ENCODE peak calls at places on chromosomes 1 and 21, in nine cellular contexts. G is stomach, M is right lobe of liver, N is pancreas, T is neural progenitor cell, R is heart left ventricle, Z is psoas muscle, E is prostate gland, S is H1. F is an unnamed sample. For H3K4me1 and H3K36me3, the result is how much of the 10 kb centered on the place peaks cover.

GRCh38 chr1:203325004-203325417 is 19.7 kb downstream of the BTG2 start:
- DNase-seq in G (no peak), M (no peak), N (no peak), T (peak), R (no peak), Z (no peak), E (no peak), S (peak), F (peak)

GRCh38 chr1:109181085-109181806 is 32.5 kb upstream of the SARS1 start:
- DNase-seq in G (no peak), M (peak), N (peak), T (no peak), R (no peak), Z (no peak), E (peak), S (no peak), F (no peak)

GRCh38 chr21:43916691-43917514 is 51.9 kb downstream of the AGPAT3 start:
- DNase-seq in G (no peak), M (no peak), N (no peak), T (no peak), R (peak), Z (no peak), E (no peak), S (peak), F (peak)

GRCh38 chr1:236524142-236524891 is 535 bp downstream of the LGALS8 start:
- DNase-seq in G (peak), M (peak), N (peak), T (peak), R (peak), Z (no peak), E (peak), S (peak), F (peak)

GRCh38 chr21:31887596-31887920 is 14.7 kb downstream of the HUNK start:
- DNase-seq in G (no peak), M (no peak), N (no peak), T (no peak), R (no peak), Z (peak), E (no peak), S (no peak), F (no peak)

GRCh38 chr1:170790651-170791071 is 126.7 kb downstream of the PRRX1 start:
- DNase-seq in G (no peak), M (no peak), N (no peak), T (no peak), R (no peak), Z (no peak), E (no peak), S (no peak), F (no peak)

GRCh38 chr1:15617874-15618684 is 821 bp downstream of the DDI2 start:
- DNase-seq in G (no peak), M (no peak), N (no peak), T (no peak), R (peak), Z (no peak), E (peak), S (peak), F (peak)

GRCh38 chr1:238892612-238893011 is 493.8 kb upstream of the CHRM3 start:
- DNase-seq in G (no peak), M (no peak), N (no peak), T (no peak), R (no peak), Z (no peak), E (no peak), S (no peak), F (no peak)

GRCh38 chr1:52352690-52353089 is 13.3 kb downstream of the CC2D1B start:
- DNase-seq in G (no peak), M (no peak), N (no peak), T (no peak), R (no peak), Z (no peak), E (no peak), S (no peak), F (no peak)

GRCh38 chr1:44926311-44926781 is 60.0 kb downstream of the EIF2B3 start:
- DNase-seq in G (no peak), M (no peak), N (no peak), T (no peak), R (no peak), Z (no peak), E (no peak), S (no peak), F (no peak)

DNA sequence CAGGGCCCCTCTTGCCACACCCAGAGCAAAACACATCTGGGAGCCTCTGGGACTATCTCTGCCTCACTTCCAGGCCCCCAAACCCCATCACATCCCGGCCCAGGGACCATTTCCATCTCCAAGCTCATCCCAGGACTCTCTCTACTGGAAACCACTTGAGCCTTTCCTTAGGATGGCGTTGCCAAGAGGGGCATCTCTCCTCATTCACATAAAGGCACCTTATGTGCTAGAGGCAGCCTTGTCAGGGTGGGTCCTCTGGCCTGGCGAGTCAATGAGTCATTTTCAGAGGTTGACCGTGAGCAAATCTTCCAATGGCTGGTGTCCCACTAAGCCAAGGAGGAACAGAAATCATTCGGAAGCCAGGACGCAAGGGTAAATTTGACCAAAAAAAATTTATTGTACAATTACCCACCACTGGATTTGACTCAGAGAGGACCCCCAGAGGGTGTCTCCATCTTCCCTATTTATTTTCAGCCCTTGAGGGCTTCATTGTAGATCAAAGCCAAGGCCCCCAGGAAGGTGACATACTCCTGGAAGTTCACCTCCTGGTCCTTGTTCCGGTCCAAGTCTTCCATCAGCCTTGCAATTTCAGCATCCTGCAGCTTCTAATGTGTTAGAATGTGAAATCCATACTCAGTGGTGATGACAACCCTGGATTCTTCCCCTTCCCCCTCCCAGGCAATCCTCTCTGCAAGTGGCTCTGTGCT is 1.4 kb downstream of the S100A6 start:
- DNase-seq in G (no peak), M (no peak), N (no peak), T (no peak), R (no peak), Z (no peak), E (no peak), S (no peak), F (no peak)
- H3K4me1 ChIP-seq in G (half or more), M (under half), N (under half), T (under half), R (under half), Z (under half), E (under half), S (under half), F (under half)

DNA sequence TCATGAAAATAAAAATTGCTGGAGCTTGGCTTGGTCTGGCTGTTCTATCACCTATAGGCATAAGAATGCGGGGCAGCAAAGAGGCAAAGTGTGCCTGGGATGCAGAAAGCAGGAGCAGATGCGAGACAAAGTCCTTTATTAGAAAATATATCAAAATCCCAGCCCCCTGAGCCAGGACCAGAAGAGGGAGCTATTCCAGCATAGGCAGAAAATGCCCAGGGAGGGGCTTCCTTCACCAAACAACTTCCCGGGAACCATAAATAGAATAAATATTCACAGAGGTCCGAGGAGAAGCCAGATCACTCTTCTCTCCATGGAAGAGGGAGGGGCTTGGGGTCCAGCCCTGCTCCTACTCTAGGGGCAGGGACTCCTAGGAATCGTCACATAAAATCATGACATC is 5.0 kb downstream of the PPOX start:
- DNase-seq in G (no peak), M (no peak), N (no peak), T (no peak), R (no peak), Z (no peak), E (no peak), S (no peak), F (no peak)
- TF ChIP-seq CTCF in G (no peak), M (no peak), N (no peak), T (peak), R (no peak), Z (no peak), E (no peak), S (peak), F (peak)

GRCh38 chr1:232884262-232884661 is 66.1 kb upstream of the NTPCR start:
- DNase-seq in G (no peak), M (no peak), N (no peak), T (no peak), R (no peak), Z (no peak), E (no peak), S (no peak), F (no peak)
- H3K36me3 ChIP-seq in G (under half), M (under half), N (under half), T (under half), R (under half), Z (under half), E (under half), S (under half), F (under half)

GRCh38 chr1:245023222-245023621 is 131.6 kb upstream of the KIF26B start:
- DNase-seq in G (no peak), M (no peak), N (no peak), T (no peak), R (no peak), Z (no peak), E (no peak), S (no peak), F (no peak)
- H3K4me1 ChIP-seq in G (under half), M (under half), N (under half), T (under half), R (under half), Z (under half), E (under half), S (under half), F (under half)